ENCODE peak calls at places on chromosomes 11 and 22, in seven cellular contexts. One of them, this sample, is unnamed.

GRCh38 chr22:41030891-41031290 is 61.5 kb upstream of the EP300 start:
- DNase-seq in IMR-90: peak
- DNase-seq in neuronal stem cell: no peak
- DNase-seq in mesendoderm: no peak
- DNase-seq in H9: no peak
- DNase-seq in trophoblast cell: no peak
- DNase-seq in mesenchymal stem cell: no peak
- DNase-seq in this sample: no peak

GRCh38 chr22:25827415-25827814 is 85.4 kb downstream of the MYO18B start:
- DNase-seq in IMR-90: no peak
- DNase-seq in neuronal stem cell: peak
- DNase-seq in mesendoderm: no peak
- DNase-seq in H9: no peak
- DNase-seq in trophoblast cell: no peak
- DNase-seq in mesenchymal stem cell: no peak
- DNase-seq in this sample: no peak

GRCh38 chr22:35921777-35922176 is 106.8 kb downstream of the RBFOX2 start:
- DNase-seq in IMR-90: peak
- DNase-seq in neuronal stem cell: peak
- DNase-seq in mesendoderm: peak
- DNase-seq in H9: peak
- DNase-seq in trophoblast cell: peak
- DNase-seq in mesenchymal stem cell: peak
- DNase-seq in this sample: no peak

GRCh38 chr11:110409174-110409573 is 20.6 kb upstream of the FDX1 start:
- DNase-seq in IMR-90: peak
- DNase-seq in neuronal stem cell: no peak
- DNase-seq in mesendoderm: no peak
- DNase-seq in H9: no peak
- DNase-seq in trophoblast cell: no peak
- DNase-seq in mesenchymal stem cell: peak
- DNase-seq in this sample: no peak

GRCh38 chr22:46287873-46288751 is 8.6 kb upstream of the GTSE1 start:
- DNase-seq in IMR-90: no peak
- DNase-seq in neuronal stem cell: no peak
- DNase-seq in mesendoderm: no peak
- DNase-seq in H9: no peak
- DNase-seq in trophoblast cell: no peak
- DNase-seq in mesenchymal stem cell: no peak
- DNase-seq in this sample: no peak

GRCh38 chr11:61507012-61507768 is 1.4 kb upstream of the LRRC10B start:
- DNase-seq in IMR-90: no peak
- DNase-seq in neuronal stem cell: no peak
- DNase-seq in mesendoderm: no peak
- DNase-seq in H9: no peak
- DNase-seq in trophoblast cell: no peak
- DNase-seq in mesenchymal stem cell: no peak
- DNase-seq in this sample: no peak

GRCh38 chr11:32830796-32831195 is 1.1 kb downstream of the PRRG4 start:
- DNase-seq in IMR-90: no peak
- DNase-seq in neuronal stem cell: no peak
- DNase-seq in mesendoderm: no peak
- DNase-seq in H9: no peak
- DNase-seq in trophoblast cell: peak
- DNase-seq in mesenchymal stem cell: no peak
- DNase-seq in this sample: no peak

GRCh38 chr11:65808744-65809341 is 22.0 kb downstream of the OVOL1 start:
- DNase-seq in IMR-90: no peak
- DNase-seq in neuronal stem cell: no peak
- DNase-seq in mesendoderm: no peak
- DNase-seq in H9: no peak
- DNase-seq in trophoblast cell: no peak
- DNase-seq in mesenchymal stem cell: no peak
- DNase-seq in this sample: no peak

GRCh38 chr11:127619946-127620345 is 619.4 kb upstream of the KIRREL3 start:
- DNase-seq in IMR-90: no peak
- DNase-seq in neuronal stem cell: no peak
- DNase-seq in mesendoderm: no peak
- DNase-seq in H9: no peak
- DNase-seq in trophoblast cell: no peak
- DNase-seq in mesenchymal stem cell: no peak
- DNase-seq in this sample: no peak

DNA sequence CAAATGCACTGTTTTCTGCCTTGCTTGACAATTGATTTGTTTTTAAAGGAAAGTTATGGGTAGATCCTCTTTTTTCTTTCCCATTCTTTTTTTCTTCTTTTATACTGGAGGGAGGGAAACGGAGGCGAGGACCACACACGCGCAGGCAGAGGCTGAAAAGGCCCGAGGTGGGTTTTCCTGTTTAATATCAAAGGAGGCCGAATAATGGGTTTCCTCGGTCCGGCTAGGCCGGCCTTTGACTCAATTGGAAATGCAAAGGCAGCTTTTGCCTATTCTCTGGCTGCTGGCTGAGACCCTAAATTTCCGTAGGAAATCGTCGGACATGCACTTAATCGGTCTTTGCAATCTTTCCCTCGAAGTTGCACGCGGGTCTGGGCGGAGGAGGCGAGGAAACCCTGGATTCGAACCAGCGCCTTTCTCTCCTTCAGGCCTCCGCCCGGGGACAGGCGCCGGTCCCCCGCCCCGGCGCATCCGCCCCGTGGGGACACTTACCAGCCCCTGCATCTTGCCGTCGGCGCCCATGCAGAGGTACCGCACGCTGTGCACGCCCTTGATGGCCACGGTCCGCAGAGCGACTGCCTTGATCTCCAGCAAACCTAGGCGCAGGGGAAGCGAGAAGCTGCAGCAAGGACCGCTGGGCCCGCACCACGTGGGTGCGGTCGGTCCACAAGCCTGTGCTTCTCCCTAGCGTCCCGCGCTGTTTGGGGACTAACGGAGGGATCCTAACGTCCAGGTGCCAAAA is 882 bp downstream of the FGF19 start:
- DNase-seq in IMR-90: no peak
- DNase-seq in neuronal stem cell: no peak
- DNase-seq in mesendoderm: peak
- DNase-seq in H9: peak
- DNase-seq in trophoblast cell: no peak
- DNase-seq in mesenchymal stem cell: peak
- DNase-seq in this sample: peak
- H3K18ac ChIP-seq in IMR-90: no peak
- H3K18ac ChIP-seq in neuronal stem cell: peak
- H3K18ac ChIP-seq in mesendoderm: no peak
- H3K18ac ChIP-seq in H9: peak
- H3K18ac ChIP-seq in trophoblast cell: no peak
- H3K18ac ChIP-seq in mesenchymal stem cell: no peak
- H3K18ac ChIP-seq in this sample: peak

GRCh38 chr11:59040607-59041006 is 45.5 kb upstream of the GLYATL1B start:
- DNase-seq in IMR-90: no peak
- DNase-seq in neuronal stem cell: no peak
- DNase-seq in mesendoderm: no peak
- DNase-seq in H9: no peak
- DNase-seq in trophoblast cell: no peak
- DNase-seq in mesenchymal stem cell: no peak
- DNase-seq in this sample: no peak
- H3K18ac ChIP-seq in IMR-90: no peak
- H3K18ac ChIP-seq in neuronal stem cell: no peak
- H3K18ac ChIP-seq in mesendoderm: no peak
- H3K18ac ChIP-seq in H9: no peak
- H3K18ac ChIP-seq in trophoblast cell: no peak
- H3K18ac ChIP-seq in mesenchymal stem cell: no peak
- H3K18ac ChIP-seq in this sample: no peak

GRCh38 chr11:83024270-83024854 is 47.3 kb downstream of the RAB30 start:
- DNase-seq in IMR-90: no peak
- DNase-seq in neuronal stem cell: no peak
- DNase-seq in mesendoderm: no peak
- DNase-seq in H9: no peak
- DNase-seq in trophoblast cell: no peak
- DNase-seq in mesenchymal stem cell: no peak
- DNase-seq in this sample: no peak
- H3K18ac ChIP-seq in IMR-90: no peak
- H3K18ac ChIP-seq in neuronal stem cell: no peak
- H3K18ac ChIP-seq in mesendoderm: no peak
- H3K18ac ChIP-seq in H9: no peak
- H3K18ac ChIP-seq in trophoblast cell: no peak
- H3K18ac ChIP-seq in mesenchymal stem cell: no peak
- H3K18ac ChIP-seq in this sample: no peak

GRCh38 chr11:3148990-3149851 is 15.9 kb downstream of the OSBPL5 start:
- DNase-seq in IMR-90: no peak
- DNase-seq in neuronal stem cell: no peak
- DNase-seq in mesendoderm: peak
- DNase-seq in H9: no peak
- DNase-seq in trophoblast cell: no peak
- DNase-seq in mesenchymal stem cell: no peak
- DNase-seq in this sample: no peak

GRCh38 chr11:3147626-3148025 is 17.5 kb downstream of the OSBPL5 start:
- DNase-seq in IMR-90: no peak
- DNase-seq in neuronal stem cell: no peak
- DNase-seq in mesendoderm: no peak
- DNase-seq in H9: no peak
- DNase-seq in trophoblast cell: no peak
- DNase-seq in mesenchymal stem cell: no peak
- DNase-seq in this sample: no peak

GRCh38 chr11:3148255-3148989 is 16.7 kb downstream of the OSBPL5 start:
- DNase-seq in IMR-90: no peak
- DNase-seq in neuronal stem cell: no peak
- DNase-seq in mesendoderm: peak
- DNase-seq in H9: no peak
- DNase-seq in trophoblast cell: no peak
- DNase-seq in mesenchymal stem cell: no peak
- DNase-seq in this sample: no peak

GRCh38 chr11:3150726-3151125 is 14.4 kb downstream of the OSBPL5 start:
- DNase-seq in IMR-90: no peak
- DNase-seq in neuronal stem cell: no peak
- DNase-seq in mesendoderm: no peak
- DNase-seq in H9: no peak
- DNase-seq in trophoblast cell: no peak
- DNase-seq in mesenchymal stem cell: no peak
- DNase-seq in this sample: no peak

GRCh38 chr11:3149852-3150188 is 15.3 kb downstream of the OSBPL5 start:
- DNase-seq in IMR-90: no peak
- DNase-seq in neuronal stem cell: no peak
- DNase-seq in mesendoderm: no peak
- DNase-seq in H9: no peak
- DNase-seq in trophoblast cell: no peak
- DNase-seq in mesenchymal stem cell: no peak
- DNase-seq in this sample: no peak
- H3K18ac ChIP-seq in IMR-90: no peak
- H3K18ac ChIP-seq in neuronal stem cell: no peak
- H3K18ac ChIP-seq in mesendoderm: no peak
- H3K18ac ChIP-seq in H9: peak
- H3K18ac ChIP-seq in trophoblast cell: no peak
- H3K18ac ChIP-seq in mesenchymal stem cell: no peak
- H3K18ac ChIP-seq in this sample: peak

This sample was measured in H1.